ENCODE peak calls at places on chromosomes 16 and 17, in four cellular contexts. One of them, this sample, is unnamed.

GRCh38 chr16:592518-593306 is 2.8 kb downstream of the RAB40C start:
- DNase-seq in astrocyte of the cerebellum: no peak
- DNase-seq in neural crest cell: no peak
- DNase-seq in GM12865: no peak
- DNase-seq in this sample: no peak

GRCh38 chr16:66131156-66131807 is 235.2 kb upstream of the CDH5 start:
- DNase-seq in astrocyte of the cerebellum: no peak
- DNase-seq in neural crest cell: no peak
- DNase-seq in GM12865: no peak
- DNase-seq in this sample: no peak

GRCh38 chr16:68031951-68032350 is 8.9 kb downstream of the DUS2 start:
- DNase-seq in astrocyte of the cerebellum: no peak
- DNase-seq in neural crest cell: no peak
- DNase-seq in GM12865: no peak
- DNase-seq in this sample: no peak

GRCh38 chr17:21303441-21304065 is 19.0 kb downstream of the MAP2K3 start:
- DNase-seq in astrocyte of the cerebellum: no peak
- DNase-seq in neural crest cell: no peak
- DNase-seq in GM12865: no peak
- DNase-seq in this sample: no peak

GRCh38 chr16:50981951-50982350 is 169.1 kb downstream of the SALL1 start:
- DNase-seq in astrocyte of the cerebellum: no peak
- DNase-seq in neural crest cell: no peak
- DNase-seq in GM12865: no peak
- DNase-seq in this sample: no peak

GRCh38 chr17:38982858-38983746 is 15.9 kb upstream of the FBXO47 start:
- DNase-seq in astrocyte of the cerebellum: peak; percentile 66
- DNase-seq in neural crest cell: peak; percentile 45
- DNase-seq in GM12865: peak; percentile 75
- DNase-seq in this sample: peak; percentile 28

GRCh38 chr16:3963203-3963602 is 82.7 kb upstream of the CREBBP start:
- DNase-seq in astrocyte of the cerebellum: no peak
- DNase-seq in neural crest cell: no peak
- DNase-seq in GM12865: no peak
- DNase-seq in this sample: no peak

GRCh38 chr17:19460695-19461094 is 49.7 kb downstream of the RNF112 start:
- DNase-seq in astrocyte of the cerebellum: no peak
- DNase-seq in neural crest cell: no peak
- DNase-seq in GM12865: no peak
- DNase-seq in this sample: peak; percentile 49

GRCh38 chr17:33696102-33696501 is 403.0 kb upstream of the ASIC2 start:
- DNase-seq in astrocyte of the cerebellum: no peak
- DNase-seq in neural crest cell: peak; percentile 22
- DNase-seq in GM12865: no peak
- DNase-seq in this sample: no peak

GRCh38 chr17:28008526-28008925 is 34.0 kb upstream of the NLK start:
- DNase-seq in astrocyte of the cerebellum: peak; percentile 55
- DNase-seq in neural crest cell: peak; percentile 29
- DNase-seq in GM12865: peak; percentile 13
- DNase-seq in this sample: peak; percentile 54

GRCh38 chr17:155576-155975 is 18.2 kb downstream of the SCGB1C2 start:
- DNase-seq in astrocyte of the cerebellum: no peak
- DNase-seq in neural crest cell: no peak
- DNase-seq in GM12865: no peak
- DNase-seq in this sample: peak; percentile 5

GRCh38 chr17:71201639-71202038 is 919.2 kb upstream of the SOX9 start:
- DNase-seq in astrocyte of the cerebellum: no peak
- DNase-seq in neural crest cell: no peak
- DNase-seq in GM12865: no peak
- DNase-seq in this sample: no peak

GRCh38 chr16:70254095-70254964 is 2.6 kb upstream of the EXOSC6 start:
- DNase-seq in astrocyte of the cerebellum: no peak
- DNase-seq in neural crest cell: no peak
- DNase-seq in GM12865: no peak
- DNase-seq in this sample: peak; percentile 45

GRCh38 chr17:2143332-2143731 is 88.4 kb downstream of the HIC1 start:
- DNase-seq in astrocyte of the cerebellum: no peak
- DNase-seq in neural crest cell: no peak
- DNase-seq in GM12865: no peak
- DNase-seq in this sample: no peak

GRCh38 chr16:84423416-84423837 is 55.1 kb downstream of the ATP2C2 start:
- DNase-seq in astrocyte of the cerebellum: no peak
- DNase-seq in neural crest cell: no peak
- DNase-seq in GM12865: peak; percentile 65
- DNase-seq in this sample: no peak

GRCh38 chr17:16491131-16491702 is 776 bp downstream of the LRRC75A start:
- DNase-seq in astrocyte of the cerebellum: no peak
- DNase-seq in neural crest cell: no peak
- DNase-seq in GM12865: no peak
- DNase-seq in this sample: no peak

GRCh38 chr16:48277158-48277557 is 29.8 kb upstream of the ABCC11 start:
- DNase-seq in astrocyte of the cerebellum: no peak
- DNase-seq in neural crest cell: no peak
- DNase-seq in GM12865: no peak
- DNase-seq in this sample: peak; percentile 23

GRCh38 chr17:48025904-48026502 is 11.6 kb downstream of the COPZ2 start:
- DNase-seq in astrocyte of the cerebellum: no peak
- DNase-seq in neural crest cell: no peak
- DNase-seq in GM12865: no peak
- DNase-seq in this sample: peak; percentile 39
- TF ChIP-seq CTCF in astrocyte of the cerebellum: no peak
- TF ChIP-seq CTCF in neural crest cell: no peak
- TF ChIP-seq CTCF in GM12865: no peak
- TF ChIP-seq CTCF in this sample: no peak

DNA sequence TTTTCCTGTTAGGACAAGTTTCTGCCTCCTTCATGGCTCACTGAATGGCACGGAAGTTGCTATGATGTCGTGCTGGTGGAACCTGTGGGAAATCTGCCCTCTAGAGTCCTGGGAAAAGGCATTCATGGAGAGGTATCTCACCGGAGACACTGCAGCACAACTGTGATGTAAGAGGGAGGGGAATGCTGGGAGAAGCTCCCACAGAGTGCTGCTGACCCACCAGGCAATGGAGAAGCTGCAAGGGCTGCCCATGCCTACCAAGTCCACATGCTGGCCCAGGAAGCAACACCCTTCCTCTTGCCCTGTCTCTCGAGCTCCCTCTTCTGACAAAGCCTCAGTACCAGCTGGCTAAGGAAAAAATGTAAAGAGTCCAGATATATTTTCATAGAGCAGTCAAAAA is 45.2 kb upstream of the SLC5A11 start:
- DNase-seq in astrocyte of the cerebellum: no peak
- DNase-seq in neural crest cell: no peak
- DNase-seq in GM12865: peak; percentile 29
- DNase-seq in this sample: no peak
- TF ChIP-seq CTCF in astrocyte of the cerebellum: peak; percentile 28
- TF ChIP-seq CTCF in neural crest cell: no peak
- TF ChIP-seq CTCF in GM12865: peak; percentile 21
- TF ChIP-seq CTCF in this sample: no peak

GRCh38 chr17:10360578-10360977 is 12.2 kb downstream of the MYH13 start:
- DNase-seq in astrocyte of the cerebellum: no peak
- DNase-seq in neural crest cell: no peak
- DNase-seq in GM12865: no peak
- DNase-seq in this sample: no peak

GRCh38 chr17:10352866-10353265 is 19.9 kb downstream of the MYH13 start:
- DNase-seq in astrocyte of the cerebellum: no peak
- DNase-seq in neural crest cell: no peak
- DNase-seq in GM12865: peak; percentile 2
- DNase-seq in this sample: no peak

DNA sequence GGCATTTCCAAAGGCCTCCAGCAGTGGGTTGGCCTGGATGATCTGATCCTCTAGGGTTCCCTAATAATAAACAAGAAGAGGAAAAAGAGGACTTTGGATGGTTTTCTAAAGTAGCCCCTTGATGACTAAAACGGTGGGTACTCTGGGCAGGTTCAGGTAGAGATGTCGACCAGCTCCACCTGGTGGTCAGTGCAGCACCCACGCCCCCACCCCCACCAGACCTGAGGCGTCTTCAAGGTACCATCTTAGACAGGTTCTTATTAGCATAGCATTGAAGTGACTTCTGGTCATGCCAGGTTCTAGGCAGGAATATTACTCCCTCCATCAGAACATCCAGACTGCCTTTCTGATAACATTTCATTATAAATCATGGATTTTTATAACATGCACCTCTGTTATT is 15.0 kb downstream of the MYH13 start:
- DNase-seq in astrocyte of the cerebellum: no peak
- DNase-seq in neural crest cell: no peak
- DNase-seq in GM12865: peak; percentile 54
- DNase-seq in this sample: peak; percentile 6
- TF ChIP-seq CTCF in astrocyte of the cerebellum: peak; percentile 29
- TF ChIP-seq CTCF in neural crest cell: peak; percentile 55
- TF ChIP-seq CTCF in GM12865: peak; percentile 69
- TF ChIP-seq CTCF in this sample: no peak

DNA sequence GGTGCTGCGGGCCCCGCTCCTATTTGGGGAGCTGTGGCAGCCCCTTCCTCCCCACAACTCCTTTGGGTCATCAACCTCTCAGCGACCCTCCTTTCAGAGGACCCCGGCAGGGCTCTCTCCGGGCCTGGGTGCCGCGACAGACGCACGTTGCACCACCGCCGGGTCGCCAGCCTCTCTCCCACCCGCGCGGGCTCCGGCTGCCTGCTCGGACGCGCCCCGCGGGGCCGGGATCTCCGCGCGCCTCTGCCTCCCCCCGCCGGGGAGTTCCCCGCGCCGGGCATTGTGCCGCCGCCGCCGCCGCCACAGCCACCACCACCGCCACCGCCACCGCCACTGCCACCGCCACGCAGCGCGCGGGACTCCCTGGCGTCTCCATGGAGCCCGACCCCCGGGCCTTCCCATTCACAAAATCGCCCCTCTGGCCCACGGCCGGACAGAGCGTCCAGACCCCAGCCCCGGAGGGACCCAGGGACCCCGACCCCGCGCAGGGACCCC is 653 bp downstream of the RBFOX3 start:
- DNase-seq in astrocyte of the cerebellum: no peak
- DNase-seq in neural crest cell: no peak
- DNase-seq in GM12865: no peak
- DNase-seq in this sample: no peak
- TF ChIP-seq CTCF in astrocyte of the cerebellum: no peak
- TF ChIP-seq CTCF in neural crest cell: no peak
- TF ChIP-seq CTCF in GM12865: no peak
- TF ChIP-seq CTCF in this sample: no peak

This sample was measured in adrenal gland.